ENCODE peak calls at places on chromosomes 2 and 18, in seven cellular contexts. K is HL-60, O is Panc1, T is mammary epithelial cell, Z is left lung, P is astrocyte of the spinal cord, A is bronchial epithelial cell. I is an unnamed sample.

GRCh38 chr2:170360546-170361358 is 182.8 kb downstream of the MYO3B start:
- DNase-seq in O (no peak), A (no peak), Z (no peak), T (no peak), K (no peak), P (no peak), I (no peak)

GRCh38 chr2:101344173-101344572 is 35.7 kb upstream of the RNF149 start:
- DNase-seq in P (no peak), Z (no peak), T (no peak), K (no peak), A (no peak), O (no peak), I (no peak)

GRCh38 chr18:42053188-42053781 is 98.3 kb downstream of the PIK3C3 start:
- DNase-seq in A (peak; percentile 48), P (peak; percentile 57), O (no peak), K (peak; percentile 15), Z (peak; percentile 49), T (peak; percentile 28), I (no peak)

GRCh38 chr2:23658466-23658942 is 268.4 kb downstream of the ATAD2B start:
- DNase-seq in A (no peak), K (no peak), O (no peak), P (no peak), T (no peak), Z (no peak), I (no peak)

GRCh38 chr18:24805156-24805555 is 344.7 kb downstream of the HRH4 start:
- DNase-seq in P (no peak), Z (no peak), O (no peak), K (no peak), A (no peak), T (no peak), I (no peak)

GRCh38 chr2:26805241-26805676 is 19.4 kb downstream of the CENPA start:
- DNase-seq in Z (no peak), A (peak; percentile 99), T (peak; percentile 99), K (no peak), P (peak; percentile 76), O (no peak), I (no peak)

GRCh38 chr2:17171446-17172049 is 346.7 kb downstream of the RAD51AP2 start:
- DNase-seq in T (peak; percentile 40), A (peak; percentile 51), Z (no peak), K (no peak), P (peak; percentile 39), O (peak; percentile 2), I (no peak)

GRCh38 chr18:6281874-6282273 is 132.8 kb downstream of the L3MBTL4 start:
- DNase-seq in T (no peak), K (no peak), A (no peak), O (no peak), Z (no peak), P (no peak), I (no peak)

GRCh38 chr2:235551965-235552364 is 58.1 kb downstream of the AGAP1 start:
- DNase-seq in A (peak; percentile 37), T (peak; percentile 36), O (peak; percentile 8), P (peak; percentile 56), K (no peak), Z (no peak), I (no peak)

GRCh38 chr18:9631814-9632496 is 17.6 kb upstream of the PPP4R1 start:
- DNase-seq in P (peak; percentile 89), K (no peak), A (peak; percentile 93), T (peak; percentile 73), O (peak; percentile 64), Z (no peak), I (no peak)

GRCh38 chr18:24055878-24056277 is 41.3 kb downstream of the TTC39C start:
- DNase-seq in T (no peak), Z (no peak), O (no peak), A (no peak), K (no peak), P (no peak), I (no peak)

GRCh38 chr2:66439291-66440010 is 4.5 kb downstream of the MEIS1 start:
- DNase-seq in T (no peak), K (no peak), O (no peak), Z (no peak), A (no peak), P (peak; percentile 40), I (no peak)

GRCh38 chr2:134143568-134143967 is 110.3 kb upstream of the MGAT5 start:
- DNase-seq in K (no peak), T (no peak), Z (no peak), A (no peak), P (peak; percentile 27), O (no peak), I (no peak)

GRCh38 chr2:170155022-170155722 is 22.8 kb upstream of the MYO3B start:
- DNase-seq in O (no peak), K (no peak), A (peak; percentile 66), Z (no peak), P (peak; percentile 72), T (no peak), I (no peak)

GRCh38 chr18:77702686-77703085 is 453.0 kb downstream of the GALR1 start:
- DNase-seq in O (peak; percentile 27), Z (no peak), A (peak; percentile 4), K (no peak), T (no peak), P (peak; percentile 16), I (no peak)
- TF ChIP-seq CTCF in O (peak; percentile 25), Z (no peak), A (no peak), K (no peak), T (no peak), P (peak; percentile 9), I (no peak)

GRCh38 chr2:71793965-71794364 is 340.6 kb downstream of the DYSF start:
- DNase-seq in Z (no peak), T (no peak), K (no peak), P (no peak), A (no peak), O (no peak), I (no peak)

GRCh38 chr2:71792926-71793761 is 339.8 kb downstream of the DYSF start:
- DNase-seq in P (peak; percentile 62), A (peak; percentile 81), K (no peak), T (no peak), O (no peak), Z (no peak), I (no peak)

GRCh38 chr2:71796174-71796592 is 342.8 kb downstream of the DYSF start:
- DNase-seq in Z (no peak), P (peak; percentile 15), T (no peak), O (no peak), K (no peak), A (peak; percentile 17), I (no peak)

GRCh38 chr2:71795486-71795885 is 342.1 kb downstream of the DYSF start:
- DNase-seq in P (no peak), A (no peak), Z (no peak), T (no peak), K (no peak), O (no peak), I (no peak)

GRCh38 chr2:71794611-71795010 is 341.2 kb downstream of the DYSF start:
- DNase-seq in P (no peak), Z (no peak), T (no peak), O (no peak), A (no peak), K (no peak), I (no peak)
- TF ChIP-seq CTCF in P (no peak), Z (no peak), T (no peak), O (no peak), A (no peak), K (no peak), I (no peak)

GRCh38 chr2:215553946-215554345 is 118.1 kb upstream of the FN1 start:
- DNase-seq in P (no peak), O (no peak), T (no peak), A (peak; percentile 19), Z (no peak), K (no peak), I (no peak)
- TF ChIP-seq CTCF in P (peak; percentile 14), O (peak; percentile 17), T (peak; percentile 13), A (no peak), Z (no peak), K (no peak), I (no peak)

DNA sequence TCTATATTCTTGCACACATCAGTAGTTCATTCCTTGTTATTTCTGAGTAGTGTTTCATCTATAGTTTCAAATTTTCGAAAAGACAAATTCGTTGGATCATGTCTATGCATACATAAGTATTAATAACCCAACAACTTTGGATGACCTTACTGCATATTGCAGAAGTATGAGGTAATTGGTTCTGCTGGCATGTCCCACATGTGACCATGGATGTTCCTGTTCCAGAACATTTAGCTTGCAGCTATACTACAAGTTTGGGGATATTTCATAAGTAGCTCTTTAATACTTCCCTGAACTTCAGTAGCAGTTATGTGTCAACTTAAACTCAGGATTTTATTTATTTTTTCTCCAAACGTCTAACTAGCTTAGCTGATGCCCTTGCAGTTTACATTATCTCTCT is 45.0 kb downstream of the APLF start:
- DNase-seq in Z (no peak), K (no peak), A (no peak), T (no peak), O (no peak), P (no peak), I (no peak)
- TF ChIP-seq CTCF in Z (no peak), K (no peak), A (no peak), T (no peak), O (no peak), P (no peak), I (no peak)

GRCh38 chr2:13201924-13202323 is 485.2 kb downstream of the TRIB2 start:
- DNase-seq in A (peak; percentile 9), P (peak; percentile 7), K (no peak), T (peak; percentile 1), O (no peak), Z (no peak), I (no peak)
- TF ChIP-seq CTCF in A (peak; percentile 8), P (peak; percentile 40), K (no peak), T (peak; percentile 52), O (peak; percentile 43), Z (no peak), I (no peak)

DNA sequence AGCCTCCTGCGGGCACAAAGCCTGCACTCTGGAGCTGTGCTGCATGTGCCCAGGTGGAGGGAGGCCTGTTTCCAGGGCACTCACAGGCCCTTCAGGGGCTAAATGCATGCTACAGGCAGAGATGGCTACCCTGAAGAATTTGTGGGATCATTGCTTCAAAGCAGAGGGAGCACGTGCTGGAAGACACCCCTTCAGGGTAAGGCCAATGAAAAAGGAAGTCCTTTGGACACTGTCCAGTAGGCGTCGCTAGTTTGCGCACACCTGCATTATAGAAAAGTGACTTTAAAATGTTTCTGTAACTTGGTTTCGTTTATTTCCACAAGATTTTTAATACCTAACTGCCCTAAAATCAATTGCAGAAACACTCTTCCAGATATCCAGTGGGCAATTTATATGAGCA is 325.3 kb downstream of the ZNF516 start:
- DNase-seq in A (no peak), O (no peak), K (no peak), P (no peak), Z (no peak), T (no peak), I (no peak)
- TF ChIP-seq CTCF in A (no peak), O (peak; percentile 45), K (no peak), P (no peak), Z (no peak), T (no peak), I (no peak)